ENCODE peak calls at places on chromosome 22, in four cellular contexts. One of them, this sample, is unnamed.

GRCh38 chr22:43177479-43177878 is 9.5 kb downstream of the TTLL12 start:
- DNase-seq in mammary epithelial cell: no peak
- DNase-seq in AG09309: no peak
- DNase-seq in hypothalamus: no peak
- DNase-seq in this sample: no peak

GRCh38 chr22:47274196-47274595 is 511.7 kb downstream of the TBC1D22A start:
- DNase-seq in AG09309: no peak
- DNase-seq in hypothalamus: no peak
- DNase-seq in mammary epithelial cell: no peak
- DNase-seq in this sample: no peak

GRCh38 chr22:28903719-28904118 is 20.3 kb downstream of the ZNRF3 start:
- DNase-seq in mammary epithelial cell: no peak
- DNase-seq in AG09309: no peak
- DNase-seq in hypothalamus: no peak
- DNase-seq in this sample: no peak

GRCh38 chr22:19174106-19175025 is 4.2 kb downstream of the SLC25A1 start:
- DNase-seq in hypothalamus: no peak
- DNase-seq in mammary epithelial cell: peak; percentile 55
- DNase-seq in AG09309: peak; percentile 29
- DNase-seq in this sample: no peak

GRCh38 chr22:31046591-31047226 is 34.4 kb upstream of the SMTN start:
- DNase-seq in mammary epithelial cell: no peak
- DNase-seq in AG09309: no peak
- DNase-seq in hypothalamus: no peak
- DNase-seq in this sample: no peak

GRCh38 chr22:43974028-43974545 is 18.8 kb downstream of the SAMM50 start:
- DNase-seq in mammary epithelial cell: no peak
- DNase-seq in AG09309: no peak
- DNase-seq in hypothalamus: no peak
- DNase-seq in this sample: no peak

GRCh38 chr22:46522743-46523300 is 14.6 kb downstream of the CELSR1 start:
- DNase-seq in AG09309: no peak
- DNase-seq in mammary epithelial cell: no peak
- DNase-seq in hypothalamus: no peak
- DNase-seq in this sample: no peak

GRCh38 chr22:29704528-29705285 is 15.1 kb upstream of the CABP7 start:
- DNase-seq in hypothalamus: peak; percentile 62
- DNase-seq in AG09309: no peak
- DNase-seq in mammary epithelial cell: no peak
- DNase-seq in this sample: peak; percentile 77

GRCh38 chr22:44597616-44598015 is 99.6 kb upstream of the RTL6 start:
- DNase-seq in mammary epithelial cell: no peak
- DNase-seq in hypothalamus: no peak
- DNase-seq in AG09309: no peak
- DNase-seq in this sample: no peak

GRCh38 chr22:42902875-42903510 is 45.9 kb upstream of the ARFGAP3 start:
- DNase-seq in hypothalamus: no peak
- DNase-seq in AG09309: no peak
- DNase-seq in mammary epithelial cell: no peak
- DNase-seq in this sample: no peak

GRCh38 chr22:42964994-42965699 is 49.8 kb downstream of the PACSIN2 start:
- DNase-seq in hypothalamus: no peak
- DNase-seq in mammary epithelial cell: no peak
- DNase-seq in AG09309: no peak
- DNase-seq in this sample: no peak

GRCh38 chr22:46065733-46066454 is 84.4 kb upstream of the PPARA start:
- DNase-seq in hypothalamus: no peak
- DNase-seq in AG09309: no peak
- DNase-seq in mammary epithelial cell: peak; percentile 46
- DNase-seq in this sample: no peak

GRCh38 chr22:22030493-22031182 is 48.1 kb upstream of the TOP3B start:
- DNase-seq in mammary epithelial cell: no peak
- DNase-seq in AG09309: no peak
- DNase-seq in hypothalamus: no peak
- DNase-seq in this sample: no peak

GRCh38 chr22:23575601-23576000 is 4.5 kb downstream of the IGLL1 start:
- DNase-seq in mammary epithelial cell: no peak
- DNase-seq in hypothalamus: no peak
- DNase-seq in AG09309: no peak
- DNase-seq in this sample: no peak

GRCh38 chr22:50703726-50704509 is 31.3 kb downstream of the SHANK3 start:
- DNase-seq in hypothalamus: no peak
- DNase-seq in mammary epithelial cell: no peak
- DNase-seq in AG09309: no peak
- DNase-seq in this sample: no peak

GRCh38 chr22:26302726-26303125 is 126.3 kb upstream of the ASPHD2 start:
- DNase-seq in AG09309: no peak
- DNase-seq in hypothalamus: no peak
- DNase-seq in mammary epithelial cell: no peak
- DNase-seq in this sample: no peak

GRCh38 chr22:50141891-50142363 is 28.6 kb upstream of the PANX2 start:
- DNase-seq in AG09309: no peak
- DNase-seq in hypothalamus: no peak
- DNase-seq in mammary epithelial cell: no peak
- DNase-seq in this sample: no peak

GRCh38 chr22:23386822-23387580 is 193.1 kb downstream of the IGLL1 start:
- DNase-seq in hypothalamus: no peak
- DNase-seq in mammary epithelial cell: no peak
- DNase-seq in AG09309: no peak
- DNase-seq in this sample: no peak

GRCh38 chr22:42279425-42280020 is 9.1 kb upstream of the TCF20 start:
- DNase-seq in hypothalamus: no peak
- DNase-seq in mammary epithelial cell: no peak
- DNase-seq in AG09309: no peak
- DNase-seq in this sample: no peak

This sample was measured in midbrain.